ENCODE peak calls at places on chromosome 11, in six cellular contexts. G is psoas muscle, N is WERI-Rb-1, U is A549, T is GM12878, H is heart left ventricle. D is an unnamed sample.

GRCh38 chr11:126647735-126648134 is 292.2 kb downstream of the ST3GAL4 start:
- DNase-seq in G (no peak), N (no peak), U (peak; percentile 62), T (no peak), H (no peak), D (no peak)

GRCh38 chr11:47235163-47235562 is 13.5 kb downstream of the ACP2 start:
- DNase-seq in G (no peak), N (no peak), U (no peak), T (no peak), H (no peak), D (no peak)

GRCh38 chr11:79543101-79543500 is 102.3 kb upstream of the TENM4 start:
- DNase-seq in G (no peak), N (no peak), U (no peak), T (no peak), H (no peak), D (no peak)

GRCh38 chr11:69969890-69970784 is 108.0 kb upstream of the ANO1 start:
- DNase-seq in G (no peak), N (no peak), U (no peak), T (no peak), H (no peak), D (no peak)

GRCh38 chr11:35165416-35166368 is 26.7 kb downstream of the CD44 start:
- DNase-seq in G (no peak), N (peak; percentile 20), U (peak; percentile 31), T (peak; percentile 99), H (no peak), D (peak; percentile 75)

GRCh38 chr11:120334894-120335462 is 1.2 kb upstream of the ARHGEF12 start:
- DNase-seq in G (no peak), N (peak; percentile 58), U (peak; percentile 76), T (peak; percentile 69), H (peak; percentile 73), D (peak; percentile 44)

GRCh38 chr11:107743161-107743560 is 31.3 kb upstream of the SLN start:
- DNase-seq in G (no peak), N (peak; percentile 65), U (no peak), T (no peak), H (no peak), D (no peak)

GRCh38 chr11:120792306-120792705 is 231.6 kb upstream of the TBCEL start:
- DNase-seq in G (no peak), N (no peak), U (no peak), T (no peak), H (no peak), D (no peak)

GRCh38 chr11:33258631-33259184 is 1.5 kb downstream of the HIPK3 start:
- DNase-seq in G (no peak), N (no peak), U (peak; percentile 76), T (no peak), H (no peak), D (no peak)

GRCh38 chr11:47056261-47056915 is 119.8 kb downstream of the CSTPP1 start:
- DNase-seq in G (no peak), N (no peak), U (no peak), T (no peak), H (no peak), D (no peak)

GRCh38 chr11:35317253-35317652 is 102.1 kb downstream of the SLC1A2 start:
- DNase-seq in G (no peak), N (no peak), U (no peak), T (no peak), H (no peak), D (no peak)

GRCh38 chr11:109644158-109644557 is 222.2 kb downstream of the C11orf87 start:
- DNase-seq in G (no peak), N (peak; percentile 11), U (no peak), T (no peak), H (peak; percentile 57), D (no peak)

GRCh38 chr11:76704171-76704948 is 33.8 kb upstream of the LRRC32 start:
- DNase-seq in G (no peak), N (peak; percentile 57), U (no peak), T (no peak), H (no peak), D (no peak)

GRCh38 chr11:12706531-12707499 is 32.6 kb downstream of the TEAD1 start:
- DNase-seq in G (no peak), N (no peak), U (no peak), T (no peak), H (peak; percentile 46), D (no peak)

GRCh38 chr11:129455756-129456436 is 80.2 kb downstream of the BARX2 start:
- DNase-seq in G (no peak), N (no peak), U (no peak), T (no peak), H (no peak), D (no peak)

GRCh38 chr11:121389651-121390050 is 62.5 kb upstream of the SORL1 start:
- DNase-seq in G (no peak), N (peak; percentile 75), U (no peak), T (no peak), H (peak; percentile 65), D (no peak)

GRCh38 chr11:4636962-4637661 is at the start of gene OR51D1:
- DNase-seq in G (peak; percentile 54), N (peak; percentile 63), U (peak; percentile 66), T (peak; percentile 21), H (peak; percentile 74), D (peak; percentile 50)

GRCh38 chr11:63818609-63819008 is 5.4 kb downstream of the SPINDOC start:
- DNase-seq in G (no peak), N (no peak), U (no peak), T (no peak), H (no peak), D (no peak)

GRCh38 chr11:62108017-62108750 is 15.6 kb upstream of the INCENP start:
- DNase-seq in G (no peak), N (peak; percentile 38), U (peak; percentile 74), T (peak; percentile 11), H (peak; percentile 59), D (no peak)

GRCh38 chr11:76629133-76629852 is 41.3 kb downstream of the LRRC32 start:
- DNase-seq in G (peak; percentile 34), N (no peak), U (no peak), T (peak; percentile 38), H (peak; percentile 76), D (no peak)

GRCh38 chr11:46036969-46037368 is 84.3 kb downstream of the PHF21A start:
- DNase-seq in G (no peak), N (no peak), U (no peak), T (no peak), H (no peak), D (no peak)

GRCh38 chr11:88535916-88536547 is 198.5 kb upstream of the CTSC start:
- DNase-seq in G (no peak), N (no peak), U (peak; percentile 64), T (no peak), H (no peak), D (no peak)

GRCh38 chr11:99383628-99384300 is 363.0 kb downstream of the CNTN5 start:
- DNase-seq in G (no peak), N (peak; percentile 22), U (no peak), T (no peak), H (no peak), D (no peak)

GRCh38 chr11:134515081-134515960 is 103.3 kb upstream of the B3GAT1 start:
- DNase-seq in G (no peak), N (peak; percentile 5), U (no peak), T (no peak), H (no peak), D (no peak)

GRCh38 chr11:124442442-124442841 is 3.1 kb downstream of the OR8B8 start:
- DNase-seq in G (no peak), N (no peak), U (no peak), T (no peak), H (no peak), D (no peak)
- TF ChIP-seq CTCF in G (no peak), N (no peak), U (no peak), T (no peak), H (no peak), D (no peak)

GRCh38 chr11:68674461-68674860 is 9.9 kb upstream of the GAL start:
- DNase-seq in G (no peak), N (no peak), U (no peak), T (no peak), H (no peak), D (no peak)
- H3K9me3 ChIP-seq in G (no peaks in the 10 kb centered on the region), N (no peaks in the 10 kb centered on the region), U (peaks cover 8% of the 10 kb centered on the region), T (no peaks in the 10 kb centered on the region), H (no peaks in the 10 kb centered on the region), D (no peaks in the 10 kb centered on the region)

GRCh38 chr11:122731500-122731913 is 76.0 kb downstream of the UBASH3B start:
- DNase-seq in G (no peak), N (no peak), U (peak; percentile 79), T (no peak), H (no peak), D (no peak)

GRCh38 chr11:122729139-122729538 is 73.6 kb downstream of the UBASH3B start:
- DNase-seq in G (no peak), N (no peak), U (no peak), T (no peak), H (no peak), D (no peak)

GRCh38 chr11:122723576-122723975 is 68.1 kb downstream of the UBASH3B start:
- DNase-seq in G (no peak), N (no peak), U (no peak), T (no peak), H (no peak), D (no peak)

GRCh38 chr11:122724520-122724919 is 69.0 kb downstream of the UBASH3B start:
- DNase-seq in G (no peak), N (no peak), U (no peak), T (no peak), H (no peak), D (no peak)

DNA sequence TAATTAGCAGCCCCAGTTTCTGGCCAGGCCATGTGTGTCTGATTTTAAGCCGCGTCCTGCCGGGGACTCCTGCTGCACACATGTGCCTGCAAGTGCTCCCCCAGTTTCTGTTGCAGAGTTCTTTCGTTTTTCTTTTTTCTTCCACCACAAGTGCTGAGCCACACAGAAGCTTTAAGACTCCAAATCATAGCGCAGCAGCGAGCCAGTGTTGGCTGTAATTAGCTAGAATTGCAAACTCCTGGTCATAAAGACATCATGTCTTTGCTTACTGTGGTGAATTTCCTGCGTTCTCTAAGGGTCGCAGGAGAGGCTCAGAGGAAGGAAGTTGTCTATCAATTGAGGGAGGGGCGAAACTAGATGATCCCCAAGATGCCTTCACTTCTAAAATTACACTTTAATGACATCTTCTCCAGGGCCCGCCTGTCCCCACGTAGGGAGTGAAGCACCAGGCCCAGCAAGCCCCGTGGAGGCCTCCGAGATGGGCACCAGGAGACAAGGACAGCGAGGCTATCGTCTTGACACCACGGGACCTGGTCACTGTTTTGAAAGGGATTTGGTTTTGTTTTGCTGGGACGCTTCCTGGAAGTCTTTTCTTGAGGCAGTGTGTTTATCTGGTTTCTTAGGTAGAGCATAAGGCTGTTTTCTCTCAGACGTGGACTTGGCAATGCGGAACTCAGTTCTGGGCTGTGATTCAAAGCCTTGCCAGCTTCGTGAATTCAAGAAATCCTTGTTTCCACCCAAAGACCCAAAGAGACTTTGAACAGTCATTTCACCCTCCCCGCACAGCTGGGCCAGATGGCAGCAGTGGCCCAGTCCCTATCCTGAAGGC is 71.8 kb downstream of the UBASH3B start:
- DNase-seq in G (no peak), N (no peak), U (no peak), T (no peak), H (no peak), D (no peak)
- H3K27ac ChIP-seq in G (no peak overlapping the region), N (no peak overlapping the region), U (peak overlapping the region; percentile 39), T (peak overlapping the region; percentile 15), H (peak overlapping the region; percentile 32), D (peak overlapping the region; percentile 58)

DNA sequence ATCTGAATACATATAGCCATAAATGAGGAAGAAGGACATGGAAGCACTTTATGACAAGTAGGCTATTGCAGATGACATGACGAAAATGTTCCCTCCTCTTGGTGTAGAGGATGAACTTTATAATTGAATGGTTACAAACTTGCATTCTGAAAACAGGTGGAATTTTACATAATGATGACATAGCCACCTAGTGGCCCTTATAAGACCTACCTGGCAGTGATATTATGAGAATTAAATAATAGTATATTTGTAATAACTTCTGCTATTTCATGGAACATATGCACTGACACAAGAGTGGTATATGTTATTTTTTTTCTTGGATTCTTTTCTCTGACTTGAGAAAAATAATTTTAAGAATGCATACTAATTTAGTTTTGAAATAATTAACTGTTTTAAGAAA is 22.9 kb downstream of the TRIM22 start:
- DNase-seq in G (no peak), N (no peak), U (peak; percentile 19), T (no peak), H (no peak), D (no peak)
- TF ChIP-seq CTCF in G (peak; percentile 5), N (no peak), U (peak; percentile 58), T (peak; percentile 50), H (peak; percentile 21), D (peak; percentile 58)

D was measured in CD4-positive, alpha-beta T cell.